ENCODE peak calls at places on chromosomes 16 and 17, in five cellular contexts. One of them, this sample, is unnamed.

GRCh38 chr16:27628216-27628945 is 78.4 kb downstream of the KATNIP start:
- DNase-seq in GF-D8: no peak
- DNase-seq in mesenchymal stem cell: peak
- DNase-seq in NAMALWA: no peak
- DNase-seq in pancreas: no peak
- DNase-seq in this sample: no peak

GRCh38 chr17:79630821-79631639 is 20.2 kb upstream of the RBFOX3 start:
- DNase-seq in GF-D8: no peak
- DNase-seq in mesenchymal stem cell: no peak
- DNase-seq in NAMALWA: no peak
- DNase-seq in pancreas: no peak
- DNase-seq in this sample: no peak

GRCh38 chr16:57485091-57485915 is 990 bp downstream of the DOK4 start:
- DNase-seq in GF-D8: no peak
- DNase-seq in mesenchymal stem cell: no peak
- DNase-seq in NAMALWA: no peak
- DNase-seq in pancreas: no peak
- DNase-seq in this sample: no peak

GRCh38 chr17:76193616-76194015 is 46.7 kb downstream of the RNF157 start:
- DNase-seq in GF-D8: no peak
- DNase-seq in mesenchymal stem cell: no peak
- DNase-seq in NAMALWA: no peak
- DNase-seq in pancreas: no peak
- DNase-seq in this sample: no peak

GRCh38 chr16:31331141-31331764 is 23.7 kb upstream of the ITGAX start:
- DNase-seq in GF-D8: no peak
- DNase-seq in mesenchymal stem cell: no peak
- DNase-seq in NAMALWA: no peak
- DNase-seq in pancreas: no peak
- DNase-seq in this sample: no peak

GRCh38 chr16:28218109-28218508 is 6.3 kb upstream of the XPO6 start:
- DNase-seq in GF-D8: peak
- DNase-seq in mesenchymal stem cell: peak
- DNase-seq in NAMALWA: peak
- DNase-seq in pancreas: no peak
- DNase-seq in this sample: no peak

GRCh38 chr16:69544099-69544498 is 21.7 kb upstream of the NFAT5 start:
- DNase-seq in GF-D8: no peak
- DNase-seq in mesenchymal stem cell: no peak
- DNase-seq in NAMALWA: peak
- DNase-seq in pancreas: no peak
- DNase-seq in this sample: no peak

GRCh38 chr17:56884483-56885144 is 29.2 kb downstream of the TRIM25 start:
- DNase-seq in GF-D8: no peak
- DNase-seq in mesenchymal stem cell: no peak
- DNase-seq in NAMALWA: no peak
- DNase-seq in pancreas: no peak
- DNase-seq in this sample: no peak

GRCh38 chr17:64130559-64131001 is 636 bp upstream of the ERN1 start:
- DNase-seq in GF-D8: no peak
- DNase-seq in mesenchymal stem cell: peak
- DNase-seq in NAMALWA: peak
- DNase-seq in pancreas: no peak
- DNase-seq in this sample: no peak